ENCODE peak calls at places on chromosomes 3 and 15, in six cellular contexts. One of them, this sample, is unnamed.

GRCh38 chr3:16512435-16513140 is 911 bp downstream of the RFTN1 start:
- DNase-seq in AG09309: no peak
- DNase-seq in mammary epithelial cell: no peak
- DNase-seq in activated T-helper 1 cell treated with Interleukin-2 at 50 U/mL for 16 hours: peak; percentile 20
- DNase-seq in PC-3: no peak
- DNase-seq in GDM1: peak; percentile 24
- DNase-seq in this sample: peak; percentile 21

GRCh38 chr3:190581041-190581501 is 67.2 kb downstream of the IL1RAP start:
- DNase-seq in PC-3: no peak
- DNase-seq in mammary epithelial cell: no peak
- DNase-seq in GDM1: peak; percentile 38
- DNase-seq in AG09309: no peak
- DNase-seq in activated T-helper 1 cell treated with Interleukin-2 at 50 U/mL for 16 hours: no peak
- DNase-seq in this sample: no peak

GRCh38 chr15:88711806-88712205 is 73.0 kb downstream of the ISG20 start:
- DNase-seq in activated T-helper 1 cell treated with Interleukin-2 at 50 U/mL for 16 hours: no peak
- DNase-seq in GDM1: no peak
- DNase-seq in mammary epithelial cell: no peak
- DNase-seq in PC-3: no peak
- DNase-seq in AG09309: no peak
- DNase-seq in this sample: no peak

GRCh38 chr3:42535981-42536784 is 33.7 kb downstream of the VIPR1 start:
- DNase-seq in AG09309: no peak
- DNase-seq in PC-3: peak; percentile 53
- DNase-seq in activated T-helper 1 cell treated with Interleukin-2 at 50 U/mL for 16 hours: peak; percentile 15
- DNase-seq in GDM1: peak; percentile 38
- DNase-seq in mammary epithelial cell: peak; percentile 21
- DNase-seq in this sample: peak; percentile 49

GRCh38 chr15:88745696-88746095 is 57.5 kb upstream of the ACAN start:
- DNase-seq in AG09309: peak; percentile 87
- DNase-seq in PC-3: peak; percentile 56
- DNase-seq in activated T-helper 1 cell treated with Interleukin-2 at 50 U/mL for 16 hours: no peak
- DNase-seq in mammary epithelial cell: peak; percentile 68
- DNase-seq in GDM1: no peak
- DNase-seq in this sample: peak; percentile 39

GRCh38 chr15:75416584-75416983 is 34.9 kb downstream of the SIN3A start:
- DNase-seq in activated T-helper 1 cell treated with Interleukin-2 at 50 U/mL for 16 hours: no peak
- DNase-seq in AG09309: no peak
- DNase-seq in PC-3: no peak
- DNase-seq in GDM1: no peak
- DNase-seq in mammary epithelial cell: no peak
- DNase-seq in this sample: no peak

GRCh38 chr3:116678853-116679252 is 30.7 kb upstream of the TUSC7 start:
- DNase-seq in mammary epithelial cell: no peak
- DNase-seq in PC-3: no peak
- DNase-seq in GDM1: no peak
- DNase-seq in activated T-helper 1 cell treated with Interleukin-2 at 50 U/mL for 16 hours: no peak
- DNase-seq in AG09309: no peak
- DNase-seq in this sample: no peak

GRCh38 chr15:78921517-78921916 is 23.3 kb downstream of the CTSH start:
- DNase-seq in AG09309: no peak
- DNase-seq in GDM1: no peak
- DNase-seq in mammary epithelial cell: no peak
- DNase-seq in PC-3: no peak
- DNase-seq in activated T-helper 1 cell treated with Interleukin-2 at 50 U/mL for 16 hours: no peak
- DNase-seq in this sample: no peak

GRCh38 chr3:12409625-12410596 is 74.4 kb upstream of the TSEN2 start:
- DNase-seq in mammary epithelial cell: no peak
- DNase-seq in activated T-helper 1 cell treated with Interleukin-2 at 50 U/mL for 16 hours: no peak
- DNase-seq in AG09309: no peak
- DNase-seq in PC-3: no peak
- DNase-seq in GDM1: no peak
- DNase-seq in this sample: no peak

GRCh38 chr3:56921573-56922571 is 120.1 kb upstream of the ARHGEF3 start:
- DNase-seq in GDM1: no peak
- DNase-seq in activated T-helper 1 cell treated with Interleukin-2 at 50 U/mL for 16 hours: no peak
- DNase-seq in PC-3: no peak
- DNase-seq in AG09309: peak; percentile 71
- DNase-seq in mammary epithelial cell: no peak
- DNase-seq in this sample: no peak

GRCh38 chr3:171841620-171842000 is 1.5 kb upstream of the TMEM212 start:
- DNase-seq in PC-3: no peak
- DNase-seq in AG09309: no peak
- DNase-seq in activated T-helper 1 cell treated with Interleukin-2 at 50 U/mL for 16 hours: no peak
- DNase-seq in GDM1: no peak
- DNase-seq in mammary epithelial cell: no peak
- DNase-seq in this sample: no peak

GRCh38 chr3:171770689-171771620 is 39.3 kb downstream of the PLD1 start:
- DNase-seq in activated T-helper 1 cell treated with Interleukin-2 at 50 U/mL for 16 hours: no peak
- DNase-seq in AG09309: peak; percentile 62
- DNase-seq in PC-3: peak; percentile 89
- DNase-seq in mammary epithelial cell: peak; percentile 95
- DNase-seq in GDM1: no peak
- DNase-seq in this sample: peak; percentile 91

GRCh38 chr15:48602358-48603122 is 43.0 kb downstream of the FBN1 start:
- DNase-seq in GDM1: no peak
- DNase-seq in mammary epithelial cell: no peak
- DNase-seq in AG09309: peak; percentile 67
- DNase-seq in activated T-helper 1 cell treated with Interleukin-2 at 50 U/mL for 16 hours: no peak
- DNase-seq in PC-3: peak; percentile 4
- DNase-seq in this sample: peak; percentile 55

GRCh38 chr3:67646586-67647234 is 7.7 kb downstream of the SUCLG2 start:
- DNase-seq in activated T-helper 1 cell treated with Interleukin-2 at 50 U/mL for 16 hours: no peak
- DNase-seq in PC-3: peak; percentile 71
- DNase-seq in AG09309: no peak
- DNase-seq in mammary epithelial cell: no peak
- DNase-seq in GDM1: no peak
- DNase-seq in this sample: no peak

GRCh38 chr3:24299801-24300626 is 194.6 kb downstream of the THRB start:
- DNase-seq in GDM1: no peak
- DNase-seq in activated T-helper 1 cell treated with Interleukin-2 at 50 U/mL for 16 hours: no peak
- DNase-seq in AG09309: no peak
- DNase-seq in PC-3: peak; percentile 87
- DNase-seq in mammary epithelial cell: peak; percentile 88
- DNase-seq in this sample: peak; percentile 72

GRCh38 chr15:75981149-75981815 is 30.9 kb downstream of the NRG4 start:
- DNase-seq in activated T-helper 1 cell treated with Interleukin-2 at 50 U/mL for 16 hours: no peak
- DNase-seq in AG09309: no peak
- DNase-seq in PC-3: no peak
- DNase-seq in mammary epithelial cell: no peak
- DNase-seq in GDM1: no peak
- DNase-seq in this sample: no peak

GRCh38 chr15:91548588-91548987 is 304.9 kb upstream of the SLCO3A1 start:
- DNase-seq in GDM1: no peak
- DNase-seq in mammary epithelial cell: no peak
- DNase-seq in activated T-helper 1 cell treated with Interleukin-2 at 50 U/mL for 16 hours: no peak
- DNase-seq in AG09309: no peak
- DNase-seq in PC-3: no peak
- DNase-seq in this sample: no peak

GRCh38 chr15:36888018-36888992 is 212.0 kb downstream of the MEIS2 start:
- DNase-seq in activated T-helper 1 cell treated with Interleukin-2 at 50 U/mL for 16 hours: no peak
- DNase-seq in GDM1: no peak
- DNase-seq in AG09309: no peak
- DNase-seq in mammary epithelial cell: no peak
- DNase-seq in PC-3: no peak
- DNase-seq in this sample: no peak

GRCh38 chr3:43478380-43478779 is 143.4 kb downstream of the ANO10 start:
- DNase-seq in activated T-helper 1 cell treated with Interleukin-2 at 50 U/mL for 16 hours: no peak
- DNase-seq in PC-3: no peak
- DNase-seq in GDM1: no peak
- DNase-seq in mammary epithelial cell: no peak
- DNase-seq in AG09309: no peak
- DNase-seq in this sample: no peak

GRCh38 chr3:36132214-36132613 is 248.1 kb upstream of the STAC start:
- DNase-seq in mammary epithelial cell: no peak
- DNase-seq in GDM1: no peak
- DNase-seq in AG09309: no peak
- DNase-seq in activated T-helper 1 cell treated with Interleukin-2 at 50 U/mL for 16 hours: no peak
- DNase-seq in PC-3: peak; percentile 6
- DNase-seq in this sample: no peak

GRCh38 chr15:58678683-58679082 is 70.8 kb downstream of the ADAM10 start:
- DNase-seq in mammary epithelial cell: peak; percentile 9
- DNase-seq in activated T-helper 1 cell treated with Interleukin-2 at 50 U/mL for 16 hours: no peak
- DNase-seq in PC-3: no peak
- DNase-seq in AG09309: no peak
- DNase-seq in GDM1: no peak
- DNase-seq in this sample: peak; percentile 79

GRCh38 chr15:25248583-25249235 is 190.1 kb downstream of the UBE3A start:
- DNase-seq in AG09309: no peak
- DNase-seq in activated T-helper 1 cell treated with Interleukin-2 at 50 U/mL for 16 hours: no peak
- DNase-seq in mammary epithelial cell: no peak
- DNase-seq in GDM1: no peak
- DNase-seq in PC-3: no peak
- DNase-seq in this sample: no peak

GRCh38 chr3:30393079-30393478 is 213.3 kb upstream of the TGFBR2 start:
- DNase-seq in PC-3: no peak
- DNase-seq in activated T-helper 1 cell treated with Interleukin-2 at 50 U/mL for 16 hours: no peak
- DNase-seq in mammary epithelial cell: no peak
- DNase-seq in GDM1: no peak
- DNase-seq in AG09309: no peak
- DNase-seq in this sample: no peak

GRCh38 chr3:7205535-7206331 is 344.8 kb downstream of the GRM7 start:
- DNase-seq in AG09309: no peak
- DNase-seq in GDM1: no peak
- DNase-seq in PC-3: no peak
- DNase-seq in mammary epithelial cell: peak; percentile 38
- DNase-seq in activated T-helper 1 cell treated with Interleukin-2 at 50 U/mL for 16 hours: no peak
- DNase-seq in this sample: no peak

GRCh38 chr3:69997486-69998307 is 1.8 kb upstream of the SAMMSON start:
- DNase-seq in activated T-helper 1 cell treated with Interleukin-2 at 50 U/mL for 16 hours: no peak
- DNase-seq in AG09309: no peak
- DNase-seq in PC-3: no peak
- DNase-seq in mammary epithelial cell: no peak
- DNase-seq in GDM1: no peak
- DNase-seq in this sample: no peak

GRCh38 chr15:45157974-45158373 is 28.2 kb downstream of the DUOX1 start:
- DNase-seq in mammary epithelial cell: peak; percentile 94
- DNase-seq in GDM1: no peak
- DNase-seq in AG09309: peak; percentile 70
- DNase-seq in activated T-helper 1 cell treated with Interleukin-2 at 50 U/mL for 16 hours: no peak
- DNase-seq in PC-3: peak; percentile 74
- DNase-seq in this sample: peak; percentile 93

GRCh38 chr3:11238880-11239279 is 33.3 kb upstream of the ATG7 start:
- DNase-seq in AG09309: peak; percentile 83
- DNase-seq in activated T-helper 1 cell treated with Interleukin-2 at 50 U/mL for 16 hours: no peak
- DNase-seq in GDM1: no peak
- DNase-seq in PC-3: peak; percentile 96
- DNase-seq in mammary epithelial cell: peak; percentile 93
- DNase-seq in this sample: peak; percentile 96

GRCh38 chr15:59165726-59166125 is 40.9 kb upstream of the LDHAL6B start:
- DNase-seq in PC-3: peak; percentile 23
- DNase-seq in GDM1: peak; percentile 44
- DNase-seq in mammary epithelial cell: peak; percentile 88
- DNase-seq in AG09309: no peak
- DNase-seq in activated T-helper 1 cell treated with Interleukin-2 at 50 U/mL for 16 hours: no peak
- DNase-seq in this sample: peak; percentile 95

GRCh38 chr3:98504534-98504933 is 7.1 kb downstream of the OR5K2 start:
- DNase-seq in GDM1: no peak
- DNase-seq in activated T-helper 1 cell treated with Interleukin-2 at 50 U/mL for 16 hours: no peak
- DNase-seq in mammary epithelial cell: no peak
- DNase-seq in AG09309: no peak
- DNase-seq in PC-3: no peak
- DNase-seq in this sample: no peak

GRCh38 chr3:194808709-194809108 is 123.0 kb downstream of the FAM43A start:
- DNase-seq in AG09309: no peak
- DNase-seq in PC-3: peak; percentile 72
- DNase-seq in activated T-helper 1 cell treated with Interleukin-2 at 50 U/mL for 16 hours: no peak
- DNase-seq in GDM1: no peak
- DNase-seq in mammary epithelial cell: peak; percentile 96
- DNase-seq in this sample: peak; percentile 93

GRCh38 chr3:112097378-112097777 is 11.2 kb downstream of the C3orf52 start:
- DNase-seq in activated T-helper 1 cell treated with Interleukin-2 at 50 U/mL for 16 hours: no peak
- DNase-seq in AG09309: peak; percentile 97
- DNase-seq in GDM1: no peak
- DNase-seq in PC-3: peak; percentile 100
- DNase-seq in mammary epithelial cell: peak; percentile 99
- DNase-seq in this sample: peak; percentile 100

GRCh38 chr3:127639173-127640030 is 10.4 kb downstream of the PODXL2 start:
- DNase-seq in GDM1: no peak
- DNase-seq in AG09309: no peak
- DNase-seq in mammary epithelial cell: peak; percentile 65
- DNase-seq in PC-3: peak; percentile 37
- DNase-seq in activated T-helper 1 cell treated with Interleukin-2 at 50 U/mL for 16 hours: no peak
- DNase-seq in this sample: peak; percentile 35

GRCh38 chr3:32850226-32850625 is 32.4 kb downstream of the TRIM71 start:
- DNase-seq in AG09309: no peak
- DNase-seq in activated T-helper 1 cell treated with Interleukin-2 at 50 U/mL for 16 hours: no peak
- DNase-seq in mammary epithelial cell: no peak
- DNase-seq in GDM1: no peak
- DNase-seq in PC-3: no peak
- DNase-seq in this sample: no peak

GRCh38 chr3:6680119-6680806 is 180.7 kb upstream of the GRM7 start:
- DNase-seq in PC-3: no peak
- DNase-seq in GDM1: no peak
- DNase-seq in mammary epithelial cell: no peak
- DNase-seq in activated T-helper 1 cell treated with Interleukin-2 at 50 U/mL for 16 hours: no peak
- DNase-seq in AG09309: no peak
- DNase-seq in this sample: no peak

GRCh38 chr15:73968461-73968860 is 23.6 kb downstream of the STOML1 start:
- DNase-seq in GDM1: no peak
- DNase-seq in AG09309: no peak
- DNase-seq in mammary epithelial cell: no peak
- DNase-seq in PC-3: no peak
- DNase-seq in activated T-helper 1 cell treated with Interleukin-2 at 50 U/mL for 16 hours: no peak
- DNase-seq in this sample: no peak

GRCh38 chr3:96347289-96347688 is 467.1 kb upstream of the EPHA6 start:
- DNase-seq in GDM1: no peak
- DNase-seq in PC-3: peak; percentile 64
- DNase-seq in AG09309: no peak
- DNase-seq in activated T-helper 1 cell treated with Interleukin-2 at 50 U/mL for 16 hours: no peak
- DNase-seq in mammary epithelial cell: no peak
- DNase-seq in this sample: no peak

GRCh38 chr3:155766206-155766605 is 21.3 kb upstream of the PLCH1 start:
- DNase-seq in PC-3: peak; percentile 66
- DNase-seq in activated T-helper 1 cell treated with Interleukin-2 at 50 U/mL for 16 hours: no peak
- DNase-seq in mammary epithelial cell: peak; percentile 63
- DNase-seq in AG09309: no peak
- DNase-seq in GDM1: no peak
- DNase-seq in this sample: peak; percentile 73

GRCh38 chr3:30679045-30679444 is 72.6 kb downstream of the TGFBR2 start:
- DNase-seq in PC-3: no peak
- DNase-seq in mammary epithelial cell: no peak
- DNase-seq in AG09309: no peak
- DNase-seq in activated T-helper 1 cell treated with Interleukin-2 at 50 U/mL for 16 hours: no peak
- DNase-seq in GDM1: no peak
- DNase-seq in this sample: no peak

This sample was measured in bronchial epithelial cell.